ENCODE peak calls at places on chromosomes 16 and 17, in ten cellular contexts. X, C, F, H, U, O, D, Z, G and Y are unnamed samples. For H3K36me3, H3K4me1 and H3K9me3, the result is how much of the 10 kb centered on the place peaks cover.

GRCh38 chr16:31185339-31185738 is 5.4 kb downstream of the FUS start:
- DNase-seq in F (no peak), U (no peak), G (no peak), D (no peak), O (no peak), H (no peak), X (no peak), Z (no peak), C (no peak), Y (no peak)

GRCh38 chr17:32813021-32813420 is 63.9 kb downstream of the MYO1D start:
- DNase-seq in H (no peak), U (no peak), Z (no peak), X (no peak), D (no peak), F (no peak), G (peak), C (peak), O (peak), Y (no peak)

GRCh38 chr16:57089406-57089805 is 3.0 kb upstream of the CPNE2 start:
- DNase-seq in C (no peak), G (no peak), Z (no peak), D (no peak), X (peak), F (no peak), U (no peak), H (no peak), O (no peak), Y (no peak)

GRCh38 chr16:28097500-28097899 is 34.0 kb upstream of the GSG1L start:
- DNase-seq in X (no peak), F (peak), H (no peak), C (no peak), Z (no peak), U (no peak), G (no peak), D (no peak), O (no peak), Y (no peak)

GRCh38 chr16:11871193-11871592 is 19.9 kb upstream of the RSL1D1 start:
- DNase-seq in F (no peak), H (no peak), O (peak), G (peak), X (peak), Z (peak), D (peak), C (peak), U (no peak), Y (no peak)

GRCh38 chr16:14562691-14563491 is 67.2 kb downstream of the PARN start:
- DNase-seq in O (peak), U (no peak), H (peak), G (peak), F (no peak), D (peak), C (peak), X (peak), Z (no peak), Y (no peak)

GRCh38 chr16:10902999-10903398 is 26.0 kb downstream of the CIITA start:
- DNase-seq in D (no peak), C (no peak), U (no peak), H (no peak), G (no peak), O (no peak), F (no peak), Z (no peak), X (no peak), Y (no peak)

GRCh38 chr16:83914091-83914710 is 15.3 kb downstream of the MLYCD start:
- DNase-seq in H (no peak), C (no peak), U (no peak), F (no peak), D (no peak), Z (no peak), O (no peak), X (no peak), G (no peak), Y (no peak)

GRCh38 chr17:2928294-2928890 is 132.2 kb downstream of the RAP1GAP2 start:
- DNase-seq in F (no peak), X (no peak), C (no peak), H (no peak), U (no peak), D (no peak), Z (no peak), O (no peak), G (no peak), Y (no peak)

GRCh38 chr17:38341035-38341721 is 2.6 kb downstream of the GPR179 start:
- DNase-seq in D (peak), F (no peak), C (peak), Z (no peak), O (no peak), X (peak), G (peak), U (no peak), H (peak), Y (peak)

GRCh38 chr17:79940381-79941087 is 95.1 kb downstream of the TBC1D16 start:
- DNase-seq in O (no peak), Z (no peak), C (no peak), U (no peak), F (peak), X (no peak), H (no peak), G (no peak), D (no peak), Y (no peak)

GRCh38 chr16:16158082-16158658 is 65.1 kb downstream of the ABCC6 start:
- DNase-seq in Z (no peak), H (no peak), O (no peak), F (no peak), C (no peak), U (no peak), D (no peak), G (no peak), X (no peak), Y (no peak)

GRCh38 chr17:58313815-58314705 is 14.5 kb downstream of the TSPOAP1 start:
- DNase-seq in F (no peak), D (no peak), H (no peak), G (no peak), X (peak), Z (no peak), O (no peak), C (no peak), U (no peak), Y (no peak)

GRCh38 chr17:40130352-40131042 is 8.7 kb downstream of the MSL1 start:
- DNase-seq in U (no peak), Z (no peak), D (peak), C (peak), X (no peak), H (no peak), F (no peak), G (peak), O (no peak), Y (no peak)

GRCh38 chr17:35906559-35907265 is 23.9 kb downstream of the RDM1 start:
- DNase-seq in Z (no peak), O (no peak), H (no peak), D (no peak), G (peak), C (peak), U (no peak), X (no peak), F (peak), Y (no peak)

GRCh38 chr16:30728321-30728720 is 19.9 kb upstream of the PHKG2 start:
- DNase-seq in D (no peak), G (no peak), O (no peak), U (no peak), C (no peak), F (no peak), Z (no peak), H (no peak), X (no peak), Y (no peak)

GRCh38 chr16:57707331-57707730 is 12.7 kb downstream of the DRC7 start:
- DNase-seq in U (no peak), X (no peak), Z (no peak), F (no peak), O (no peak), G (no peak), H (no peak), C (no peak), D (no peak), Y (no peak)

GRCh38 chr16:9578459-9578858 is 487.0 kb downstream of the HAPSTR1 start:
- DNase-seq in D (no peak), U (no peak), Z (no peak), O (no peak), C (no peak), G (no peak), H (no peak), F (no peak), X (no peak), Y (no peak)

GRCh38 chr17:67132366-67132765 is 88.0 kb downstream of the CACNG1 start:
- DNase-seq in G (no peak), U (no peak), O (no peak), Z (no peak), F (no peak), D (no peak), X (peak), C (no peak), H (no peak), Y (no peak)

GRCh38 chr16:75262104-75262799 is 10.8 kb upstream of the BCAR1 start:
- DNase-seq in Z (no peak), O (no peak), H (no peak), D (no peak), X (no peak), U (no peak), F (peak), G (no peak), C (peak), Y (no peak)

GRCh38 chr17:33120103-33120502 is 128.5 kb downstream of the SPACA3 start:
- DNase-seq in U (no peak), X (no peak), Z (no peak), G (no peak), H (no peak), D (no peak), F (no peak), C (no peak), O (no peak), Y (no peak)

GRCh38 chr16:89536886-89537548 is 23.5 kb upstream of the RPL13 start:
- DNase-seq in D (no peak), G (no peak), U (no peak), C (no peak), Z (no peak), X (no peak), F (no peak), H (no peak), O (no peak), Y (no peak)

GRCh38 chr16:68644715-68645493 is at the start of gene CDH3:
- DNase-seq in F (no peak), H (peak), X (no peak), O (no peak), D (peak), C (peak), G (peak), U (no peak), Z (no peak), Y (peak)

GRCh38 chr17:81888105-81888987 is 3.0 kb downstream of the ALYREF start:
- DNase-seq in X (no peak), F (no peak), Z (no peak), U (no peak), C (no peak), H (no peak), G (no peak), D (no peak), O (no peak), Y (no peak)

GRCh38 chr17:81891303-81891552 is 158 bp downstream of the ALYREF start:
- DNase-seq in H (no peak), G (no peak), Z (no peak), D (no peak), C (no peak), U (no peak), F (no peak), O (no peak), X (no peak), Y (no peak)

GRCh38 chr17:81890447-81891302 is 711 bp downstream of the ALYREF start:
- DNase-seq in F (peak), C (no peak), O (no peak), G (peak), D (peak), H (no peak), X (peak), Z (no peak), U (no peak), Y (peak)

GRCh38 chr17:81889602-81890001 is 1.8 kb downstream of the ALYREF start:
- DNase-seq in H (no peak), F (no peak), G (no peak), U (no peak), D (no peak), Z (no peak), C (no peak), O (no peak), X (no peak), Y (no peak)

DNA sequence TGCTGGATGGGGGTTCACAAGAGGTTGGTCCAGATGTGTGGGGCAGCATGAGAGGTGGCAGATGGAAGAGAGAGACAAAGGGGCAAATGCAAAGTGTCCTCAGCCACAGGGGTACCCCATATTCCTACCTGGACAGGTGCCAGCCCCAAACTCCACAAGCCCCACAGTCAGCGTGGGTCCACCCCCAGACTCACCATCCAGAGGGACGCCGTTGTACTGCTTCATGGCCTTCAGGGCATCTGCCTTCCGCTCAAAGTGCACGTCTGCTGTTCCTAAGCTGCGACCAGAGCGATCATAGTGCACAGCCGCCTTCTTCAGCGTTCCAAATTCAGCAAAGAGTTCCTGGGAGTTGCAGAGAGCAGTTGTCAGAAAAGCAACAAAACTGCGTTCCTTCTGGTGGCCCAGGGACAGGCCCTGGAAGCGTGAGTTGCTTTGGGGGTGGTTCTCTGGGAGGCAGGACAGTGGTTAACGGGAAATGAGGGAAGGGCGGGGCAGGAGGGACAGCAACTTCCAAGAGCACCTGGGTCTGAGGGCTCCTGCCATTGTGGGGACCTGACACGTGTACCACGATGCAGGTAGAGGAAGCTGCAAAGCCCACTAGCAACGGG is 2.3 kb downstream of the ALYREF start:
- DNase-seq in O (no peak), H (no peak), U (no peak), X (no peak), D (no peak), F (peak), G (no peak), Z (no peak), C (no peak), Y (no peak)
- H3K36me3 ChIP-seq in O (under half), H (under half), U (half or more), X (half or more), D (half or more), F (under half), G (under half), Z (half or more), C (under half), Y (under half)

DNA sequence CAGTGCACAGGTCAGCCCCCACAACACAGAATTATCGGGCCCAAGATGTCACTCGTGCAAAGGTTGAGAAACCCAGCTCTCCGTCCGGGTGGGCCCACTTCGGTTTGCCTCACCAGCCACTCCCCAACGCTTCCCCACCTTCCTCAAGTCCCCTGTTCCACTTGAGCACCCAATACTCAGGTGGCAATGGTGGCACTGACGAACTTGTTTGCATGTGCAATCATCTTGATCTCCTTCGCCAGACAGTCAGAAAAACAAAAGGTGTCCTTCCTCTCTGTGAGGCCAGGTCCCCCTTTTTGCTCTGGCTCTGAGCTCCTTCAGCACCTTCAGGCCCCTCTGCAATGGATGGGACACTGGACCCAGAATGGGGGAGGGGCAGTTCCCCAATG is 3.7 kb downstream of the GGA2 start:
- DNase-seq in O (no peak), U (no peak), F (no peak), X (no peak), G (no peak), D (no peak), Z (no peak), C (no peak), H (no peak), Y (no peak)
- H3K4me1 ChIP-seq in O (under half), U (under half), F (under half), X (under half), G (under half), D (under half), Z (under half), C (under half), H (under half), Y (under half)

GRCh38 chr16:35733278-35733965 is 2274.0 kb downstream of the TP53TG3F start:
- DNase-seq in Z (no peak), H (no peak), U (no peak), D (no peak), G (no peak), O (no peak), F (no peak), X (no peak), C (no peak), Y (no peak)
- H3K9me3 ChIP-seq in Z (under half), H (under half), U (under half), D (under half), G (under half), O (under half), F (under half), X (under half), C (under half), Y (under half)

GRCh38 chr16:69745959-69746358 is 8.8 kb downstream of the NOB1 start:
- DNase-seq in C (no peak), G (no peak), O (no peak), H (no peak), D (no peak), U (no peak), Z (no peak), X (no peak), F (no peak), Y (no peak)
- H3K36me3 ChIP-seq in C (half or more), G (half or more), O (under half), H (under half), D (half or more), U (half or more), Z (half or more), X (under half), F (half or more), Y (half or more)

GRCh38 chr17:55437165-55437605 is 15.6 kb upstream of the MMD start:
- DNase-seq in H (no peak), C (no peak), F (no peak), Z (no peak), G (no peak), U (no peak), X (no peak), D (no peak), O (no peak), Y (no peak)
- H3K4me1 ChIP-seq in H (under half), C (under half), F (under half), Z (under half), G (under half), U (under half), X (under half), D (under half), O (under half), Y (half or more)

GRCh38 chr16:35689764-35690163 is 2230.4 kb downstream of the TP53TG3F start:
- DNase-seq in Z (no peak), G (no peak), O (no peak), D (no peak), U (no peak), H (no peak), C (no peak), F (peak), X (no peak), Y (no peak)
- H3K9me3 ChIP-seq in Z (under half), G (under half), O (under half), D (under half), U (under half), H (under half), C (under half), F (under half), X (under half), Y (under half)

DNA sequence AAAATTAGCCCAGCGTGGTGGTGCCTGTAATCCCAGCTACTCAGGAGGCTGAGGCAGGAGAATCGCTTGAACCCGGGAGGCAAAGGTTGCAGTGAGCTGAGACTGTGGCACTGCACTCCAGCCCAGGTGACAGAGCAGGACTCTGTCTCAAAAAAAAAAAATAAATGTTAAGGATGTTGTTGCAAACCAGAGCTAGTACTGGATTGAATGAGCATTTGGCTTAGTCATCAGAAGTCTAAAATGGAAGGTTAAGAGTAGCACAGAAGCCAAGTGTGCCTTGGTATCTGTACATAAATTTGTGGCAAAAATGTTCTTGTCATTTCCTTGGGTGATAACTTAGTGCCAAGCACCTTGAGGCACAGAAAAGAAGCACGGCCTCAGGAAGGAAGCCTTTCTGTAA is 50.6 kb upstream of the MED9 start:
- DNase-seq in F (no peak), U (no peak), D (no peak), Z (no peak), O (no peak), C (no peak), H (no peak), G (no peak), X (no peak), Y (no peak)
- H3K36me3 ChIP-seq in F (under half), U (under half), D (under half), Z (under half), O (under half), C (under half), H (under half), G (under half), X (under half), Y (under half)

GRCh38 chr16:2032285-2033056 is 5.8 kb downstream of the NHERF2 start:
- DNase-seq in U (no peak), G (peak), O (no peak), X (peak), F (no peak), H (no peak), D (peak), C (no peak), Z (no peak), Y (peak)
- H3K4me1 ChIP-seq in U (under half), G (under half), O (under half), X (under half), F (half or more), H (under half), D (half or more), C (under half), Z (half or more), Y (under half)